ENCODE peak calls at places on chromosomes 5 and 9, in eight cellular contexts. Z is tibial nerve; N is heart right ventricle; K is mesenchymal stem cell; H is OCI-LY7; J is CD4-positive, alpha-beta memory T cell; L is fibroblast of lung; S is ovary. O is an unnamed sample. For H3K36me3, the result is how much of the 10 kb centered on the place peaks cover.

GRCh38 chr5:153782589-153783238 is 256.0 kb downstream of the FAM114A2 start:
- DNase-seq in Z (no peak), N (no peak), K (peak), H (no peak), J (no peak), L (no peak), S (no peak), O (peak)

GRCh38 chr5:14581891-14582796 is 552 bp downstream of the OTULINL start:
- DNase-seq in Z (peak), N (peak), K (peak), H (peak), J (peak), L (peak), S (peak), O (no peak)

GRCh38 chr5:176446884-176447537 is 1.2 kb upstream of the FAF2 start:
- DNase-seq in Z (peak), N (no peak), K (no peak), H (no peak), J (peak), L (no peak), S (peak), O (no peak)

GRCh38 chr5:172004824-172005237 is 1.6 kb downstream of the FBXW11 start:
- DNase-seq in Z (no peak), N (no peak), K (peak), H (peak), J (peak), L (no peak), S (no peak), O (peak)

GRCh38 chr9:83701769-83702168 is 6.0 kb downstream of the UBQLN1 start:
- DNase-seq in Z (no peak), N (no peak), K (peak), H (peak), J (no peak), L (peak), S (no peak), O (peak)

GRCh38 chr9:107513464-107514092 is 24.0 kb upstream of the KLF4 start:
- DNase-seq in Z (no peak), N (no peak), K (no peak), H (no peak), J (no peak), L (no peak), S (no peak), O (no peak)

GRCh38 chr9:68895741-68896478 is 118.0 kb downstream of the PRKACG start:
- DNase-seq in Z (no peak), N (no peak), K (peak), H (peak), J (peak), L (no peak), S (no peak), O (no peak)

GRCh38 chr9:130410443-130410842 is 34.3 kb upstream of the ASS1 start:
- DNase-seq in Z (no peak), N (no peak), K (no peak), H (no peak), J (no peak), L (no peak), S (no peak), O (no peak)

GRCh38 chr5:116572375-116573278 is 2.0 kb downstream of the SEMA6A start:
- DNase-seq in Z (no peak), N (peak), K (peak), H (no peak), J (no peak), L (peak), S (peak), O (no peak)

GRCh38 chr5:122163151-122164069 is 34.1 kb downstream of the ZNF474 start:
- DNase-seq in Z (no peak), N (no peak), K (peak), H (no peak), J (no peak), L (peak), S (no peak), O (peak)

GRCh38 chr9:84851935-84852585 is 182.5 kb downstream of the NTRK2 start:
- DNase-seq in Z (peak), N (no peak), K (peak), H (no peak), J (no peak), L (peak), S (no peak), O (peak)

GRCh38 chr5:64632251-64632650 is 58.1 kb upstream of the SHISAL2B start:
- DNase-seq in Z (no peak), N (no peak), K (peak), H (no peak), J (no peak), L (peak), S (no peak), O (peak)

GRCh38 chr5:156359452-156359851 is 32.5 kb downstream of the SGCD start:
- DNase-seq in Z (no peak), N (no peak), K (peak), H (no peak), J (no peak), L (peak), S (no peak), O (peak)

GRCh38 chr5:74679968-74680367 is 5.1 kb upstream of the HEXB start:
- DNase-seq in Z (no peak), N (no peak), K (peak), H (no peak), J (no peak), L (peak), S (no peak), O (peak)

GRCh38 chr9:656918-657583 is 184.4 kb upstream of the DMRT1 start:
- DNase-seq in Z (no peak), N (no peak), K (peak), H (no peak), J (no peak), L (no peak), S (no peak), O (no peak)

GRCh38 chr9:129656795-129657390 is 8.6 kb upstream of the PRRX2 start:
- DNase-seq in Z (no peak), N (no peak), K (peak), H (no peak), J (no peak), L (peak), S (no peak), O (peak)

GRCh38 chr9:120859361-120859760 is 16.6 kb upstream of the PSMD5 start:
- DNase-seq in Z (no peak), N (no peak), K (no peak), H (no peak), J (no peak), L (no peak), S (no peak), O (no peak)

GRCh38 chr9:77743381-77743780 is 95.3 kb upstream of the GNA14 start:
- DNase-seq in Z (no peak), N (no peak), K (no peak), H (no peak), J (no peak), L (peak), S (no peak), O (peak)

GRCh38 chr5:152349683-152350526 is 55.2 kb downstream of the NMUR2 start:
- DNase-seq in Z (no peak), N (peak), K (no peak), H (peak), J (peak), L (peak), S (no peak), O (peak)

GRCh38 chr5:32639943-32640342 is 54.6 kb downstream of the SUB1 start:
- DNase-seq in Z (no peak), N (no peak), K (no peak), H (no peak), J (no peak), L (no peak), S (no peak), O (peak)

GRCh38 chr5:41043109-41043747 is 27.9 kb downstream of the MROH2B start:
- DNase-seq in Z (no peak), N (no peak), K (no peak), H (no peak), J (no peak), L (no peak), S (no peak), O (no peak)

GRCh38 chr5:139600336-139600949 is 39.3 kb downstream of the UBE2D2 start:
- DNase-seq in Z (no peak), N (no peak), K (peak), H (no peak), J (no peak), L (peak), S (no peak), O (peak)

GRCh38 chr9:109101810-109102209 is 17.9 kb downstream of the TMEM245 start:
- DNase-seq in Z (no peak), N (no peak), K (peak), H (peak), J (peak), L (peak), S (no peak), O (peak)

GRCh38 chr5:178625679-178626483 is 969 bp downstream of the CLK4 start:
- DNase-seq in Z (peak), N (no peak), K (peak), H (peak), J (peak), L (peak), S (no peak), O (peak)

GRCh38 chr9:10690546-10690945 is 77.7 kb upstream of the PTPRD start:
- DNase-seq in Z (no peak), N (no peak), K (no peak), H (no peak), J (no peak), L (no peak), S (no peak), O (no peak)

GRCh38 chr5:134873494-134873893 is 677 bp upstream of the TXNDC15 start:
- DNase-seq in Z (no peak), N (no peak), K (no peak), H (peak), J (no peak), L (no peak), S (no peak), O (no peak)

GRCh38 chr5:175800656-175801081 is 70.7 kb upstream of the CPLX2 start:
- DNase-seq in Z (no peak), N (no peak), K (no peak), H (no peak), J (no peak), L (peak), S (no peak), O (peak)

GRCh38 chr9:122370303-122370702 is 521 bp upstream of the PTGS1 start:
- DNase-seq in Z (no peak), N (peak), K (no peak), H (peak), J (no peak), L (no peak), S (no peak), O (no peak)

GRCh38 chr5:61805101-61805500 is 473.0 kb downstream of the ZSWIM6 start:
- DNase-seq in Z (no peak), N (no peak), K (peak), H (no peak), J (no peak), L (peak), S (no peak), O (peak)

GRCh38 chr9:120845255-120845654 is 2.5 kb upstream of the PSMD5 start:
- DNase-seq in Z (no peak), N (no peak), K (no peak), H (no peak), J (no peak), L (peak), S (no peak), O (no peak)

GRCh38 chr5:16679863-16680262 is 63.1 kb upstream of the RETREG1 start:
- DNase-seq in Z (no peak), N (no peak), K (no peak), H (no peak), J (no peak), L (no peak), S (no peak), O (no peak)

GRCh38 chr9:72695365-72695764 is 174.0 kb downstream of the TMC1 start:
- DNase-seq in Z (no peak), N (no peak), K (no peak), H (no peak), J (no peak), L (no peak), S (no peak), O (no peak)

GRCh38 chr9:126395439-126396212 is 69.0 kb downstream of the MVB12B start:
- DNase-seq in Z (no peak), N (no peak), K (peak), H (no peak), J (no peak), L (peak), S (no peak), O (peak)

GRCh38 chr9:124313940-124314339 is 56.2 kb downstream of the NEK6 start:
- DNase-seq in Z (no peak), N (no peak), K (no peak), H (no peak), J (no peak), L (no peak), S (no peak), O (no peak)

GRCh38 chr9:124320062-124320973 is 62.6 kb downstream of the NEK6 start:
- DNase-seq in Z (peak), N (peak), K (peak), H (peak), J (peak), L (peak), S (peak), O (no peak)

GRCh38 chr9:124312290-124313265 is 54.8 kb downstream of the NEK6 start:
- DNase-seq in Z (no peak), N (no peak), K (no peak), H (no peak), J (no peak), L (no peak), S (no peak), O (no peak)

GRCh38 chr9:124311283-124311682 is 53.5 kb downstream of the NEK6 start:
- DNase-seq in Z (no peak), N (no peak), K (no peak), H (no peak), J (no peak), L (no peak), S (no peak), O (no peak)

GRCh38 chr9:124315856-124316255 is 58.1 kb downstream of the NEK6 start:
- DNase-seq in Z (no peak), N (no peak), K (no peak), H (no peak), J (no peak), L (no peak), S (no peak), O (no peak)
- H3K27ac ChIP-seq in Z (peak), N (no peak), K (no peak), H (no peak), J (no peak), L (no peak), S (no peak), O (no peak)

GRCh38 chr5:180850434-180851078 is 10.5 kb downstream of the ZFP62 start:
- DNase-seq in Z (no peak), N (no peak), K (no peak), H (no peak), J (no peak), L (no peak), S (no peak), O (no peak)

GRCh38 chr5:180849827-180850226 is 11.2 kb downstream of the ZFP62 start:
- DNase-seq in Z (no peak), N (no peak), K (no peak), H (no peak), J (no peak), L (no peak), S (no peak), O (no peak)

GRCh38 chr5:180853522-180853921 is 7.6 kb downstream of the ZFP62 start:
- DNase-seq in Z (no peak), N (no peak), K (no peak), H (no peak), J (no peak), L (no peak), S (no peak), O (no peak)

GRCh38 chr5:180852510-180852909 is 8.6 kb downstream of the ZFP62 start:
- DNase-seq in Z (no peak), N (no peak), K (no peak), H (no peak), J (no peak), L (no peak), S (no peak), O (no peak)

DNA sequence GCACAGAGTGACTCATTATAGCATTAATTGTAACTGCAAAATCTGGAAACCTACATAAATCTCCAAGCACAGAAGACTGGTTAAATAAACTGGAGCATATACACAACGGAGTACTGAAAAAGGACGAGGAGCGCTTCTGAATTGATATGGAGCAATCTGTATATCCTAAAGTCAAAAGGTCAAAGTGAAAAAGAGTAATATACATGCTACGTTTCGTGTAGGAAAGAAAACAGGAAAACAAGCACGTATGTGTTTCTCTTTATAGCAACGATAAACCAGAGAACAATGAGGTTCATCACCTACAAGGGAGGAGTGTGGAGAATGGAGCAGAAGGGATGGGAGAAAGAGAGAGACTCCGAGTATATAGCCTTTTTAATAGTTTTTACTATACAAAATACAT is 8.0 kb downstream of the ZFP62 start:
- DNase-seq in Z (no peak), N (no peak), K (no peak), H (no peak), J (no peak), L (no peak), S (no peak), O (no peak)
- H3K36me3 ChIP-seq in Z (under half), N (under half), K (half or more), H (half or more), J (under half), L (under half), S (under half), O (under half)

DNA sequence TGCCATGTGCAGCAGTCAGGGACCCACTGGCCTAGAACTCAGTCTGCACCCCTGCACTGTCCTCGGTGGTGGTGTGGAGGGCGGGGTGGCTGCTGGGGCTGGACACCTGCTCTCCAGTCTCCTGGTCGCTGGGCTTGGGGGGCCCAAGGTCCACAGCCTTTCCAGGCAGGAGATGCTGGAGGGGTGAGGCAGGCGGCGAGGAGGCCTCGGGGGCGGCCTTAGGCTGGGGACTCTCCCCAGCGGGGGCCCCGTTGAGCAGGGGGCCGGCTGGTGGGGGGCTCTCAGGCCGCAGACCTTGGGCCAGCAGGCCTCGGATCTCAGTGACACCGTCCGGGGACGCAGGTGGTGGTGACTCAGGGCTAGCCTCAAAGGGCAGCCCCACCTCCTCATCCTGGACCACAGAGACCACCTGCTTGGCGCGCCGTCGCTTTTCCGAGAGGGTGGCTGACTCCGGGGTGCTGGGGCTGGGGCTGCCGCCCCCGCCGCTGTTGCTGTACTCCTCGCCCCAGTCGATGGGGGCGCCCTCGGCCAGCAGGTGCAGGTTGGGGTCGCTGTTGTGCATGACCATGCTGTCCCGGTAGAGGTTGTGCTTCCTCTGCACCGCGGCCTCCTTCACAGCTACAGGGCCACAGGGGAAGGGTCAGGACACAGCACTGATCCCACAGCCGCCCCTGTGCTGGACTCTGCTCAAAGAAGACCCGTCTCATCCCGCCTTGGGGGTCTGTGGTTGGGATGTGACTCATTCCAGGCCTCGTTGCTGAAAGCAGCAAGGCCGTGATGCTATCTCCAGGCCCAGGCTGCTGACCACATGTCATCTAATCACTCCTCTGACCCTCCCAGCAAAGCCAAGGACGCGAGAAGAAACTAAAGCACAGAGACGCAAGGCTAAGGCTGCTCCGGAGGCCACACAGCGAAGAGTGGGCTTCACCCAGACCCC is 55.8 kb downstream of the LRSAM1 start:
- DNase-seq in Z (no peak), N (no peak), K (peak), H (no peak), J (no peak), L (peak), S (no peak), O (peak)
- H3K27ac ChIP-seq in Z (peak), N (no peak), K (peak), H (no peak), J (no peak), L (no peak), S (no peak), O (peak)

GRCh38 chr9:133474215-133474614 is 4.7 kb downstream of the SLC2A6 start:
- DNase-seq in Z (no peak), N (no peak), K (no peak), H (no peak), J (no peak), L (no peak), S (no peak), O (no peak)
- H3K36me3 ChIP-seq in Z (under half), N (under half), K (half or more), H (half or more), J (under half), L (under half), S (under half), O (under half)

DNA sequence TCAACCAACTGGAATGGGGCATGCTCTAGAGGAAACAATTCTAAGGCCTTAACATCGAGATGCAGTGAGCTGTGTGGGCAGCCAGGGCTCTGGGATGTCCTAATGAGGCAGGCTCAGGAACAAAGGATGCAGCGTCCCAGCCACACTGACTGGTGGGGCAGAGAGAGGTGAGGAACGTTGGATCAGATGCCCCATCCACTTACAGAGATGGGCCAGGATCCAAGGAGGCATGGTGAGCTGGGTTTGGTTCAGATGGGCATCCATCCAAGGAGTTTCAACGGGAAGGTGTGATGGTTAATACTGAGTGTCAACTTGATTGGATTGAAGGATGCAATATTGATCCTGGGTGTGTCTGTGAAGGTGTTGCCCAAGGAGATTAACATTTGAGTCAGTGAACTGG is 15.5 kb upstream of the MARCHF6 start:
- DNase-seq in Z (no peak), N (no peak), K (no peak), H (no peak), J (no peak), L (no peak), S (no peak), O (no peak)
- H3K27ac ChIP-seq in Z (no peak), N (no peak), K (no peak), H (no peak), J (no peak), L (no peak), S (no peak), O (no peak)

GRCh38 chr9:125176632-125177031 is 13.0 kb downstream of the PPP6C start:
- DNase-seq in Z (no peak), N (no peak), K (no peak), H (no peak), J (no peak), L (no peak), S (no peak), O (no peak)
- H3K36me3 ChIP-seq in Z (under half), N (under half), K (under half), H (under half), J (under half), L (under half), S (under half), O (under half)

O was measured in astrocyte.